ENCODE peak calls at places on chromosomes 5 and 9, in six cellular contexts. D, I, L, R, J and N are unnamed samples.
A peak's percentile ranks its signal among the peaks of the same experiment; 100 is the strongest.

GRCh38 chr5:125326114-125326513 is 579.7 kb upstream of the ZNF608 start:
- DNase-seq in D (no peak), I (peak; percentile 88), L (no peak), R (no peak), J (no peak), N (no peak)

GRCh38 chr5:150209020-150209635 is 19.3 kb downstream of the SLC6A7 start:
- DNase-seq in D (no peak), I (peak; percentile 76), L (peak; percentile 39), R (no peak), J (peak; percentile 5), N (no peak)

GRCh38 chr5:158812381-158812780 is 287.3 kb downstream of the EBF1 start:
- DNase-seq in D (no peak), I (no peak), L (no peak), R (no peak), J (peak; percentile 48), N (peak; percentile 91)

GRCh38 chr5:180595381-180596114 is 4.2 kb upstream of the SCGB3A1 start:
- DNase-seq in D (peak; percentile 61), I (no peak), L (no peak), R (no peak), J (no peak), N (no peak)

GRCh38 chr5:135048286-135048685 is 14.3 kb upstream of the PITX1 start:
- DNase-seq in D (peak; percentile 2), I (no peak), L (peak; percentile 56), R (no peak), J (no peak), N (no peak)

GRCh38 chr5:142621227-142621626 is 64.7 kb downstream of the FGF1 start:
- DNase-seq in D (no peak), I (peak; percentile 87), L (no peak), R (no peak), J (no peak), N (no peak)

GRCh38 chr9:111728617-111729366 is 65.9 kb downstream of the SHOC1 start:
- DNase-seq in D (no peak), I (peak; percentile 97), L (no peak), R (no peak), J (no peak), N (no peak)

GRCh38 chr5:112385566-112385965 is 33.5 kb downstream of the EPB41L4A start:
- DNase-seq in D (no peak), I (no peak), L (no peak), R (no peak), J (no peak), N (no peak)

GRCh38 chr5:157359350-157359910 is 93.5 kb downstream of the CYFIP2 start:
- DNase-seq in D (no peak), I (no peak), L (no peak), R (peak; percentile 26), J (no peak), N (no peak)

GRCh38 chr9:130989391-130989790 is 19.6 kb upstream of the LAMC3 start:
- DNase-seq in D (no peak), I (no peak), L (no peak), R (no peak), J (no peak), N (no peak)

GRCh38 chr9:130029223-130029583 is 13.8 kb downstream of the FNBP1 start:
- DNase-seq in D (no peak), I (no peak), L (no peak), R (no peak), J (no peak), N (no peak)

GRCh38 chr9:95073042-95073607 is 244.4 kb downstream of the FANCC start:
- DNase-seq in D (no peak), I (no peak), L (peak; percentile 36), R (peak; percentile 55), J (no peak), N (no peak)

GRCh38 chr5:79297661-79298060 is 61.7 kb downstream of the JMY start:
- DNase-seq in D (no peak), I (peak; percentile 1), L (peak; percentile 12), R (no peak), J (no peak), N (no peak)

DNA sequence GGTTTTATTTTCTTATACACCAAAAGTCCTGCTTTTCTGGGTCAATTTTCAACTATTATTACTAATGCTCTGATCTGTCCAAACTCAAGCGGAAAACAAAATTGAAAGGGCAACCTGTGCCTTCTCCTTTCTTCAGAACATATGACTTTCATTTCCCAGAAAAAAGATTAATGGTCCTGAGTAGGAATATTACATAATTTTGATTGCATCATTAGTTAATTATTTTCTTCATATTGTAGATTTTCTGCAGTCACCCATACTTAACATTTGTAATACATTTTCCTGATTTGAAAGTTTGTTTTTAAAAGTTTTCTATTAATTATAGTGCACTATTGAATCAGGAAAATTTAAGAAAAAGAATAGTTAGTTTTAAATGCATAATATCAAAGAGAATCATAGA is 1.7 kb upstream of the PCDHB8 start:
- DNase-seq in D (no peak), I (no peak), L (no peak), R (no peak), J (no peak), N (no peak)
- H3K9me3 ChIP-seq in D (peaks cover 63% of the 10 kb centered on the region), I (peaks cover 22% of the 10 kb centered on the region), L (no peaks in the 10 kb centered on the region), R (peaks cover 57% of the 10 kb centered on the region), J (no peaks in the 10 kb centered on the region), N (peaks cover 16% of the 10 kb centered on the region)

DNA sequence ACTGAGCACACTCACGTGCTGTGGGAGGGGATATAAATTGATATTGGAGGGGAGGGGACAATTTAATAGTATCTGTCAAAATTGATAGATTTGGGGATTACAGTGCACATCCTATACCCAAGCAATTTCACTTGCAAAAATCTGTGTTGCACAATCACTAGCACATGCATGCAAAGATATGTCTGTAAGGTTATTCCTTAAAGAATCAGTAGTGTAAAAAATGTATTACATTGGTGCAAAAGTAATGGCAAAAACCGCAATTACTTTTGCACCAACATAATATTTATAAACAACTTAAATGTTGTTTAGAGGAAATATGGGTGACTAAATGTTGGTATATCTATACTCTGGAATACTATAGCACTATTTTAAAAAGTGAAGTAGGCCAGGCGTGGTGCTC is 108.7 kb downstream of the LHX2 start:
- DNase-seq in D (no peak), I (no peak), L (no peak), R (no peak), J (no peak), N (no peak)
- H3K9me3 ChIP-seq in D (peaks cover 12% of the 10 kb centered on the region), I (peaks cover 17% of the 10 kb centered on the region), L (no peaks in the 10 kb centered on the region), R (peaks cover 18% of the 10 kb centered on the region), J (no peaks in the 10 kb centered on the region), N (peaks cover 7% of the 10 kb centered on the region)

GRCh38 chr5:141319699-141320098 is 885 bp downstream of the TAF7 start:
- DNase-seq in D (no peak), I (no peak), L (no peak), R (no peak), J (no peak), N (no peak)

GRCh38 chr5:141313711-141314110 is 6.9 kb downstream of the TAF7 start:
- DNase-seq in D (no peak), I (no peak), L (no peak), R (no peak), J (no peak), N (no peak)

GRCh38 chr5:141320225-141321169 is at the start of gene TAF7:
- DNase-seq in D (peak; percentile 96), I (peak; percentile 92), L (peak; percentile 96), R (peak; percentile 84), J (peak; percentile 93), N (peak; percentile 97)

GRCh38 chr5:141322261-141322660 is 1.7 kb upstream of the TAF7 start:
- DNase-seq in D (no peak), I (no peak), L (no peak), R (no peak), J (no peak), N (no peak)

DNA sequence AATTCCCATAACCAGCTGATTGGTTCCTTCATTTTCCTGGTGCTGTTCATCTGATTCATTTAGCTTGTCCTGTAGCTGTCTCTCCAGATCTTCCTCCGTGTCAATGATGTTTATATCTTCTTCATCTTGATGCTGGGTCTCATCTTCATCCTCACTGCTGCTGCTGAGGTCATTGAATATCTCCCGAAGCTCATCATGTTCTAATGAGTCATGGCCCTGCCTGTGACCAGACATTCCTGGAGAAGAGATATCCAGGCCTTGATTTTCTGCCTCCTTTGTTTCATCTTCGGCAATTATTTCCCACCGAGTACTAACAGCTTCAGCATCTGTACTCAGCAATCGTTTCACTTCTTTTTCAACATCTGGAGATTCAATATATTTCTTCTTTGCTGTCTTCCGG is 1.4 kb downstream of the TAF7 start:
- DNase-seq in D (no peak), I (no peak), L (no peak), R (no peak), J (no peak), N (no peak)
- H3K9me3 ChIP-seq in D (peaks cover 97% of the 10 kb centered on the region), I (peaks cover 50% of the 10 kb centered on the region), L (peaks cover 26% of the 10 kb centered on the region), R (peaks cover 68% of the 10 kb centered on the region), J (peaks cover 21% of the 10 kb centered on the region), N (peaks cover 92% of the 10 kb centered on the region)

GRCh38 chr9:2403701-2404100 is 217.9 kb upstream of the VLDLR start:
- DNase-seq in D (no peak), I (no peak), L (no peak), R (no peak), J (no peak), N (no peak)
- H3K9me3 ChIP-seq in D (peaks cover 14% of the 10 kb centered on the region), I (no peaks in the 10 kb centered on the region), L (no peaks in the 10 kb centered on the region), R (peaks cover 7% of the 10 kb centered on the region), J (no peaks in the 10 kb centered on the region), N (peaks cover 18% of the 10 kb centered on the region)

DNA sequence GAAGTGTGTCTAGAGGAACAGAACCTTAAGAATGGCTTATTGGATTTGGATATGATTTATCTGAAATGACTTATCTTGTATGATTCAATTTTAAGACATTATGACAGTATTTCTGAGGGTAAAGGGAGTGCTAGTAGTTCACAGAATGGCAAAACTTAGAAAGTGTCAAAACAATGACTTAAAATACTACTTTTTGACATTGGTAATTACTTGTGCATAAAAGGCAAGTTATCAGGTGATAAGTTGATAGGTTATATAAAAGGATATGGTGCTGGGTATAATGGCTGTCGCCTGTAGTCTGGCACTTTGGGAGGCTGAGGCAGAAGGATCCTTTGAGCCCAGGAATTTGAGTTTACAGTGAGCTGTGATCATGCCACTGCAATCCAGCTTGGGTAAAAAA is 494.4 kb downstream of the CDH9 start:
- DNase-seq in D (no peak), I (no peak), L (no peak), R (no peak), J (no peak), N (no peak)
- H3K9me3 ChIP-seq in D (peaks cover 17% of the 10 kb centered on the region), I (peaks cover 1% of the 10 kb centered on the region), L (no peaks in the 10 kb centered on the region), R (no peaks in the 10 kb centered on the region), J (no peaks in the 10 kb centered on the region), N (peaks cover 42% of the 10 kb centered on the region)

GRCh38 chr5:3905521-3905920 is 309.9 kb downstream of the IRX1 start:
- DNase-seq in D (no peak), I (no peak), L (no peak), R (no peak), J (no peak), N (no peak)

GRCh38 chr5:3899093-3899492 is 303.5 kb downstream of the IRX1 start:
- DNase-seq in D (no peak), I (no peak), L (peak; percentile 57), R (no peak), J (no peak), N (no peak)

GRCh38 chr5:3904584-3904983 is 309.0 kb downstream of the IRX1 start:
- DNase-seq in D (no peak), I (no peak), L (no peak), R (no peak), J (no peak), N (no peak)

DNA sequence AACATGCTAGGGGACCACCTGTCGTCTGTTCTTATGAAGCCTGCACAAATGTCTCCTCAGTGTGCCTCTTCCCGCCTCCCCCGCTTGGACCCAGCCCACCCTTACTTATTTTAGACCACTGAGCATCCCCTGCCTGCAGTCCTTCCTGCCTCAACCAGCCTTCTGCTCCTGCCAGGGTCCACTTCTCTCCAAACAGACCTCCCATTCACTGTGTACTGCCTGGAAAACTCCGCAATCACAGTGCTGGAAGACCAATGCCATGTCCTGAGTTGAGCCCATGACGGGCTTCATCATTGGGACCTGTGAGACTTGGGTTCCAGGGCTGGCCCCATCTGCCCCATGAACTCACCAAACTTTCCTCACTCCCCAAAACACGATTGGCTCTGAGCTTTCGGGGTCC is 309.4 kb downstream of the IRX1 start:
- DNase-seq in D (no peak), I (no peak), L (no peak), R (no peak), J (no peak), N (no peak)
- H3K9me3 ChIP-seq in D (no peaks in the 10 kb centered on the region), I (peaks cover 30% of the 10 kb centered on the region), L (no peaks in the 10 kb centered on the region), R (no peaks in the 10 kb centered on the region), J (no peaks in the 10 kb centered on the region), N (no peaks in the 10 kb centered on the region)